ENCODE peak calls at places on chromosome 19, in seven cellular contexts. F is progenitor cell of endocrine pancreas; B is type B pancreatic cell; A is activated CD4-positive, alpha-beta T cell treated with anti-CD3 and anti-CD28 coated beads, Interleukin-2, amount 50 U/mL, for 1 hour; D is lung; S is effector memory CD4-positive, alpha-beta T cell; G is stimulated activated CD8-positive, alpha-beta memory T cell treated with anti-CD3 and anti-CD28 coated beads, Interleukin-15, amount 100 ng/mL, for 4 hours. W is an unnamed sample.

GRCh38 chr19:19434483-19435045 is 29.1 kb downstream of the GATAD2A start:
- DNase-seq in G (no peak), F (no peak), S (no peak), D (no peak), B (no peak), A (no peak), W (no peak)

GRCh38 chr19:5403968-5404640 is 51.1 kb upstream of the ZNRF4 start:
- DNase-seq in S (peak), F (peak), G (peak), B (peak), A (peak), D (peak), W (peak)

GRCh38 chr19:41753936-41754529 is 1.3 kb upstream of the CEACAM6 start:
- DNase-seq in A (peak), B (no peak), S (peak), D (peak), G (peak), F (no peak), W (no peak)

GRCh38 chr19:17538684-17539287 is 16.7 kb upstream of the COLGALT1 start:
- DNase-seq in S (no peak), D (no peak), F (no peak), G (no peak), A (no peak), B (no peak), W (no peak)

GRCh38 chr19:10655457-10656312 is 1.5 kb downstream of the ILF3 start:
- DNase-seq in A (no peak), G (no peak), F (no peak), B (no peak), S (no peak), D (no peak), W (no peak)

GRCh38 chr19:18414504-18415176 is 4.6 kb upstream of the SSBP4 start:
- DNase-seq in B (no peak), S (no peak), A (no peak), F (no peak), D (no peak), G (no peak), W (no peak)

GRCh38 chr19:42442833-42443232 is at the start of gene CXCL17:
- DNase-seq in B (no peak), G (no peak), D (peak), A (no peak), S (no peak), F (no peak), W (no peak)

GRCh38 chr19:47021536-47022139 is 2.0 kb downstream of the NPAS1 start:
- DNase-seq in A (no peak), D (no peak), S (no peak), F (no peak), B (no peak), G (no peak), W (no peak)

GRCh38 chr19:10289167-10289835 is 451 bp upstream of the ICAM5 start:
- DNase-seq in G (no peak), D (peak), S (peak), B (no peak), F (no peak), A (peak), W (peak)

GRCh38 chr19:28701491-28701890 is 511.5 kb downstream of the UQCRFS1 start:
- DNase-seq in G (no peak), F (no peak), A (no peak), D (no peak), B (no peak), S (no peak), W (no peak)

GRCh38 chr19:9721861-9722260 is 46.7 kb downstream of the ZNF846 start:
- DNase-seq in B (no peak), G (no peak), A (no peak), F (no peak), D (no peak), S (no peak), W (no peak)

W was measured in osteocyte.